ENCODE peak calls at places on chromosomes 12 and 14, in six cellular contexts. Q is GM23248; T is ovary; P is left ventricle myocardium inferior; M is CD8-positive, alpha-beta memory T cell; Z is BE2C. F is an unnamed sample. For H3K27me3 and H3K4me1, the result is how much of the 10 kb centered on the place peaks cover.

GRCh38 chr14:105398044-105398725 is at the start of gene TEX22:
- DNase-seq in Q (peak), T (peak), P (peak), M (peak), Z (peak), F (peak)

GRCh38 chr12:105317942-105318614 is 12.4 kb upstream of the C12orf75 start:
- DNase-seq in Q (peak), T (no peak), P (no peak), M (no peak), Z (no peak), F (no peak)

GRCh38 chr12:93742086-93742934 is 65.1 kb downstream of the CRADD start:
- DNase-seq in Q (peak), T (peak), P (peak), M (peak), Z (peak), F (peak)

GRCh38 chr14:74478996-74479635 is 14.0 kb downstream of the NPC2 start:
- DNase-seq in Q (peak), T (no peak), P (no peak), M (no peak), Z (peak), F (no peak)

GRCh38 chr14:64708148-64709004 is 4.2 kb downstream of the PLEKHG3 start:
- DNase-seq in Q (peak), T (no peak), P (no peak), M (peak), Z (peak), F (peak)

GRCh38 chr12:91493308-91493707 is 310.7 kb upstream of the DCN start:
- DNase-seq in Q (no peak), T (no peak), P (no peak), M (no peak), Z (no peak), F (no peak)

GRCh38 chr12:104306943-104307654 is 3.6 kb downstream of the EID3 start:
- DNase-seq in Q (no peak), T (no peak), P (no peak), M (no peak), Z (no peak), F (no peak)

GRCh38 chr14:50823763-50824636 is 7.0 kb downstream of the NIN start:
- DNase-seq in Q (no peak), T (no peak), P (no peak), M (peak), Z (no peak), F (no peak)

GRCh38 chr12:54429014-54429471 is 10.0 kb upstream of the ITGA5 start:
- DNase-seq in Q (no peak), T (no peak), P (no peak), M (no peak), Z (no peak), F (no peak)

GRCh38 chr12:54428050-54429013 is 9.3 kb upstream of the ITGA5 start:
- DNase-seq in Q (peak), T (no peak), P (no peak), M (no peak), Z (no peak), F (no peak)

GRCh38 chr12:54426690-54427089 is 7.6 kb upstream of the ITGA5 start:
- DNase-seq in Q (no peak), T (no peak), P (no peak), M (no peak), Z (no peak), F (no peak)

GRCh38 chr12:54424232-54424631 is 5.2 kb upstream of the ITGA5 start:
- DNase-seq in Q (peak), T (no peak), P (no peak), M (no peak), Z (no peak), F (no peak)

DNA sequence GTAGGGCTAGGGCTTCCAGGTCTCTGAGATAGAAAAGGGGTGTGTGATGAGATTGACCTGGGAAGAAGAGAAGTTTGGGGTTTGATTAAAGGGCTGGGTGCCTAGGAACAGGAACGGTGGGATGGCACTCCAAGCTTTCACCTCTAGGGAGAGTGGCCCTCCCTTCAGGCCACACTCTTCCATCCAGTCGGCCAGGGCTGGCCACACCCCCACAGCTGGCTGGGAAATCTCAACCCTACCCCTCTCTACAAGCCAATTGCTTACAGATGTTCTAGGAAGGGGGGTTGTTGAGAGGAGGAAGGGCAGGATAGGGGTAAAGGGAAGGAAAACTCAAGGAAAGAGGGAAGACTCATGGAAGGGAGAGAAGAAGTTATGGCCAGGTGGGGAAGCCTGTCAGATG is 6.6 kb upstream of the ITGA5 start:
- DNase-seq in Q (no peak), T (no peak), P (no peak), M (no peak), Z (no peak), F (no peak)
- H3K27me3 ChIP-seq in Q (under half), T (under half), P (under half), M (under half), Z (half or more), F (under half)

GRCh38 chr12:39441963-39442894 is 691 bp downstream of the KIF21A start:
- DNase-seq in Q (peak), T (peak), P (peak), M (peak), Z (peak), F (peak)

GRCh38 chr12:39440781-39441180 is 2.1 kb downstream of the KIF21A start:
- DNase-seq in Q (no peak), T (no peak), P (no peak), M (no peak), Z (peak), F (no peak)

GRCh38 chr12:39442895-39443703 is at the start of gene KIF21A:
- DNase-seq in Q (peak), T (peak), P (peak), M (peak), Z (peak), F (peak)

GRCh38 chr12:39441189-39441962 is 1.5 kb downstream of the KIF21A start:
- DNase-seq in Q (no peak), T (no peak), P (no peak), M (no peak), Z (no peak), F (no peak)

GRCh38 chr12:39443704-39444234 is 849 bp upstream of the KIF21A start:
- DNase-seq in Q (peak), T (no peak), P (no peak), M (no peak), Z (no peak), F (no peak)
- H3K4me3 ChIP-seq in Q (peak), T (peak), P (peak), M (peak), Z (peak), F (peak)

GRCh38 chr14:20035449-20035848 is 389 bp downstream of the OR4K13 start:
- DNase-seq in Q (no peak), T (no peak), P (no peak), M (no peak), Z (no peak), F (no peak)
- H3K4me1 ChIP-seq in Q (under half), T (under half), P (under half), M (under half), Z (under half), F (under half)

GRCh38 chr12:132418393-132418925 is 71.5 kb upstream of the FBRSL1 start:
- DNase-seq in Q (no peak), T (no peak), P (no peak), M (no peak), Z (no peak), F (no peak)
- H3K27me3 ChIP-seq in Q (half or more), T (under half), P (half or more), M (under half), Z (under half), F (under half)

DNA sequence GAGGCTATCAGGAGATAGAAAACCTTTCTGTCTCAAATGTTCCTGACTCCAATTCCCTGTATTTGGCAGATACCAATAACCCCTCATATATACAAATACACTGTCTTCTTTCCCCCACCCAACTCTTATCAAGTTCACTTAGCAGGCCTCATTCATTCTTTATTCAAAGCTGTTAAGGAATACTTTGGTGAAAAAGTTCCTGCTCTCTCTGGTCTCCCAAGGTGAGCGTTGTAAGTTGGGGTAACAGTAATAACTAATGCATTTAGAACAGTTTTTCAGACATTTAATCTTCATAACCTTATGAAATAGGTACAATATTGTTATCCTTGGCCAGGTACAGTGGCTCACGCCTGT is 3.9 kb upstream of the GDF11 start:
- DNase-seq in Q (no peak), T (no peak), P (no peak), M (no peak), Z (no peak), F (no peak)
- H3K4me3 ChIP-seq in Q (no peak), T (no peak), P (peak), M (no peak), Z (peak), F (no peak)

GRCh38 chr12:57522019-57522886 is at the start of gene MBD6:
- DNase-seq in Q (peak), T (peak), P (peak), M (peak), Z (peak), F (peak)
- H3K4me1 ChIP-seq in Q (under half), T (under half), P (half or more), M (half or more), Z (under half), F (half or more)

DNA sequence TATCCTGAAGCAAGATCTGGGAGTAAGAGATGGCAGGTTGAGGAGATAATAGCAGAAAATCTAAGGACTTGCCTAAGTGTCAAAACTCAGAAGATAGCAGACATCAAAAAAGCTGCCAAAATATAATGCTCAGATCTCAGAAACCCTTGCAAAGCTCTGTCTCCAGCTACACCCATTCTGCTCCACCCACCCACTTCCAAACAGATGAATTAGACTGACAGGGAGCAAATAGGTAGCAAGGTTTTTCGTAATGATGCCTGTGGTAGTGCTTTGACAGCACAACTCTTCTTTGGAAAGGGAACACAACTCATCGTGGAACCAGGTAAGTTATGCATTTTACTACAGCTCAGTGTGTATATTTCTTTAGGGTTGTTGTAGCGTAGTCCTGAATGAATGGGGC is 132.6 kb downstream of the DAD1 start:
- DNase-seq in Q (no peak), T (no peak), P (no peak), M (no peak), Z (no peak), F (no peak)
- H3K27me3 ChIP-seq in Q (half or more), T (under half), P (under half), M (under half), Z (under half), F (under half)